ENCODE peak calls at places on chromosomes 4 and X, in nine cellular contexts. P, U, E, J, K, W, O, Q and Y are unnamed samples.

GRCh38 chr4:54090804-54091623 is 8.9 kb upstream of the GSX2 start:
- DNase-seq in P (no peak), U (peak; percentile 34), E (peak; percentile 63), J (peak; percentile 62), K (no peak), W (peak; percentile 75), O (no peak), Q (peak; percentile 43), Y (no peak)

GRCh38 chr4:70365479-70365878 is 4.9 kb downstream of the SMR3A start:
- DNase-seq in P (no peak), U (no peak), E (no peak), J (no peak), K (no peak), W (no peak), O (no peak), Q (peak; percentile 11), Y (peak; percentile 68)

GRCh38 chr4:142959156-142959555 is 113.1 kb upstream of the INPP4B start:
- DNase-seq in P (no peak), U (no peak), E (no peak), J (no peak), K (peak; percentile 8), W (no peak), O (no peak), Q (no peak), Y (peak; percentile 22)

GRCh38 chr4:103719320-103720204 is at the start of gene TACR3:
- DNase-seq in P (no peak), U (no peak), E (no peak), J (peak; percentile 85), K (no peak), W (no peak), O (no peak), Q (no peak), Y (no peak)

GRCh38 chrX:19747672-19748610 is 139.5 kb downstream of the SH3KBP1 start:
- DNase-seq in P (no peak), U (no peak), E (peak; percentile 87), J (no peak), K (no peak), W (no peak), O (peak; percentile 83), Q (peak; percentile 11), Y (no peak)

GRCh38 chr4:156298230-156298629 is 344.6 kb upstream of the CTSO start:
- DNase-seq in P (no peak), U (no peak), E (no peak), J (no peak), K (peak; percentile 77), W (no peak), O (no peak), Q (no peak), Y (no peak)

GRCh38 chr4:86595426-86595805 is 1.3 kb downstream of the PTPN13 start:
- DNase-seq in P (no peak), U (peak; percentile 21), E (no peak), J (no peak), K (no peak), W (no peak), O (no peak), Q (no peak), Y (peak; percentile 62)

GRCh38 chr4:3241905-3242304 is 7.1 kb upstream of the MSANTD1 start:
- DNase-seq in P (no peak), U (no peak), E (no peak), J (no peak), K (peak; percentile 88), W (no peak), O (no peak), Q (peak; percentile 62), Y (no peak)

GRCh38 chr4:688695-689497 is at the start of gene SLC49A3:
- DNase-seq in P (no peak), U (no peak), E (no peak), J (peak; percentile 88), K (no peak), W (no peak), O (no peak), Q (no peak), Y (no peak)

GRCh38 chr4:122712782-122713181 is 19.7 kb upstream of the BBS12 start:
- DNase-seq in P (no peak), U (no peak), E (no peak), J (no peak), K (peak; percentile 24), W (no peak), O (no peak), Q (no peak), Y (peak; percentile 44)

GRCh38 chrX:1442016-1442665 is 10.6 kb downstream of the ASMTL start:
- DNase-seq in P (no peak), U (no peak), E (peak; percentile 32), J (peak; percentile 30), K (no peak), W (peak; percentile 28), O (no peak), Q (peak; percentile 5), Y (no peak)

GRCh38 chrX:102712967-102713677 is 874 bp downstream of the GPRASP2 start:
- DNase-seq in P (no peak), U (peak; percentile 79), E (no peak), J (peak; percentile 74), K (peak; percentile 55), W (peak; percentile 72), O (no peak), Q (peak; percentile 72), Y (peak; percentile 49)

GRCh38 chrX:48107717-48108116 is 22.7 kb upstream of the SPACA5B start:
- DNase-seq in P (no peak), U (no peak), E (no peak), J (no peak), K (no peak), W (no peak), O (peak; percentile 4), Q (no peak), Y (no peak)

GRCh38 chr4:151486166-151486565 is 77.2 kb downstream of the FHIP1A start:
- DNase-seq in P (no peak), U (no peak), E (no peak), J (no peak), K (no peak), W (no peak), O (no peak), Q (no peak), Y (no peak)

GRCh38 chrX:38991656-38992558 is 190.6 kb downstream of the MID1IP1 start:
- DNase-seq in P (no peak), U (no peak), E (no peak), J (no peak), K (no peak), W (no peak), O (no peak), Q (no peak), Y (no peak)

GRCh38 chr4:132003593-132003992 is 1145.5 kb upstream of the PCDH10 start:
- DNase-seq in P (no peak), U (no peak), E (no peak), J (no peak), K (no peak), W (no peak), O (no peak), Q (no peak), Y (no peak)

GRCh38 chr4:141155586-141155985 is 22.3 kb upstream of the RNF150 start:
- DNase-seq in P (no peak), U (no peak), E (no peak), J (no peak), K (no peak), W (no peak), O (no peak), Q (no peak), Y (no peak)

GRCh38 chrX:768596-768995 is 138.0 kb downstream of the SHOX start:
- DNase-seq in P (no peak), U (no peak), E (no peak), J (no peak), K (no peak), W (peak; percentile 6), O (no peak), Q (no peak), Y (no peak)

GRCh38 chr4:80091184-80091583 is 18.2 kb upstream of the ANTXR2 start:
- DNase-seq in P (no peak), U (no peak), E (no peak), J (no peak), K (no peak), W (no peak), O (no peak), Q (no peak), Y (no peak)

GRCh38 chr4:7297374-7297773 is 105.0 kb downstream of the SORCS2 start:
- DNase-seq in P (no peak), U (no peak), E (no peak), J (no peak), K (no peak), W (no peak), O (no peak), Q (no peak), Y (no peak)

GRCh38 chr4:69497081-69497480 is 1.4 kb upstream of the UGT2B4 start:
- DNase-seq in P (no peak), U (no peak), E (no peak), J (no peak), K (peak; percentile 39), W (no peak), O (no peak), Q (no peak), Y (peak; percentile 33)

GRCh38 chr4:147754037-147754445 is 22.2 kb downstream of the ARHGAP10 start:
- DNase-seq in P (no peak), U (no peak), E (no peak), J (no peak), K (peak; percentile 83), W (no peak), O (no peak), Q (no peak), Y (peak; percentile 71)

GRCh38 chr4:41575665-41576064 is 37.7 kb downstream of the LIMCH1 start:
- DNase-seq in P (no peak), U (no peak), E (no peak), J (no peak), K (no peak), W (no peak), O (no peak), Q (no peak), Y (peak; percentile 43)
- TF ChIP-seq CTCF in P (no peak), U (no peak), E (no peak), J (peak; percentile 52), K (no peak), W (peak; percentile 33), O (no peak), Q (no peak), Y (no peak)

GRCh38 chrX:132226169-132226568 is 6.9 kb upstream of the RAP2C start:
- DNase-seq in P (no peak), U (no peak), E (no peak), J (no peak), K (peak; percentile 38), W (no peak), O (peak; percentile 2), Q (no peak), Y (no peak)
- TF ChIP-seq CTCF in P (no peak), U (peak; percentile 6), E (no peak), J (peak; percentile 85), K (peak; percentile 40), W (peak; percentile 6), O (peak; percentile 71), Q (peak; percentile 36), Y (peak; percentile 38)

DNA sequence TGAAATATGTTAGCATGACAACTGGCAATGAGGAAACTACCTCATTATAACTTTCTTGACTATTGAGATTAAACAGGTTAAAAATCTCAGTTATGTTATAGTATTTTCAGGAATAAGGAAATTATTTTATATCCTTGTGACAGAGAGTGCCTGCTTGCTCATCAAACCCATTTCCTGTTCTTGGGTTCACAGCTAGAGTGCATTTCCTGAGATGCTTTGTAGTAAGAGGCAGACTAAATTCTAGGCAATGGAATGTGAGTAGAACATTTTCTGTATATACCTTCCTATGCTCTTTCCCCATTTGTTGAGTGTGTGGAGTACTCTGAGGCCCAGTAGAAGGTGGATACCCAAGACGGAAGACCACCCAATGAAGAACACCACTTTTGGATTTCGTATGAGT is 96.9 kb upstream of the CASK start:
- DNase-seq in P (no peak), U (no peak), E (no peak), J (no peak), K (no peak), W (no peak), O (no peak), Q (no peak), Y (no peak)
- TF ChIP-seq CTCF in P (no peak), U (no peak), E (no peak), J (no peak), K (no peak), W (no peak), O (no peak), Q (no peak), Y (no peak)

GRCh38 chr4:89998350-89999098 is 103.9 kb downstream of the MMRN1 start:
- DNase-seq in P (no peak), U (no peak), E (no peak), J (no peak), K (no peak), W (no peak), O (no peak), Q (no peak), Y (no peak)
- TF ChIP-seq CTCF in P (no peak), U (no peak), E (no peak), J (peak; percentile 42), K (no peak), W (no peak), O (no peak), Q (no peak), Y (no peak)